ENCODE peak calls at places on chromosome 10, in five cellular contexts. L, H, Z, P and Y are unnamed samples.

GRCh38 chr10:35888400-35888799 is 246.3 kb upstream of the FZD8 start:
- DNase-seq in H (no peak), Z (no peak), L (no peak), P (no peak), Y (no peak)

GRCh38 chr10:127919418-127920191 is 12.7 kb downstream of the PTPRE start:
- DNase-seq in P (no peak), Z (no peak), H (no peak), L (no peak), Y (no peak)

GRCh38 chr10:53314856-53315255 is 542.3 kb upstream of the MBL2 start:
- DNase-seq in L (no peak), P (no peak), Z (no peak), H (no peak), Y (peak; percentile 82)

GRCh38 chr10:11255796-11256444 is 238.2 kb downstream of the CELF2 start:
- DNase-seq in Z (no peak), L (no peak), H (no peak), P (no peak), Y (no peak)

GRCh38 chr10:29141761-29142160 is 147.1 kb upstream of the LYZL1 start:
- DNase-seq in Z (no peak), P (no peak), L (no peak), H (no peak), Y (no peak)

GRCh38 chr10:27192284-27192683 is 37.1 kb downstream of the MASTL start:
- DNase-seq in L (no peak), P (no peak), Z (no peak), H (no peak), Y (peak; percentile 53)

GRCh38 chr10:77845455-77845850 is 81.1 kb downstream of the DLG5 start:
- DNase-seq in P (no peak), Z (no peak), L (no peak), H (no peak), Y (no peak)

GRCh38 chr10:103500481-103500880 is 7.0 kb downstream of the NEURL1 start:
- DNase-seq in H (no peak), L (no peak), Z (no peak), P (no peak), Y (no peak)

GRCh38 chr10:60203993-60204618 is 185.6 kb downstream of the ANK3 start:
- DNase-seq in P (no peak), L (no peak), H (no peak), Z (no peak), Y (peak; percentile 7)

GRCh38 chr10:15321431-15322321 is 49.4 kb downstream of the FAM171A1 start:
- DNase-seq in Z (no peak), H (no peak), L (no peak), P (no peak), Y (no peak)